ENCODE peak calls at places on chromosomes 2 and 18, in ten cellular contexts. P is heart left ventricle; A is BJ; S is Panc1; N is CD8-positive, alpha-beta memory T cell; B is right lobe of liver; Y is lower lobe of right lung; J is trophoblast cell; X is left lung; E is Peyer's patch. Z is an unnamed sample. For H3K36me3, the result is how much of the 10 kb centered on the place peaks cover.

GRCh38 chr18:21663615-21664014 is 41.0 kb downstream of the ABHD3 start:
- DNase-seq in P (no peak), A (no peak), S (no peak), N (no peak), B (no peak), Y (no peak), J (no peak), X (no peak), E (no peak), Z (no peak)

GRCh38 chr2:71559080-71559827 is 105.9 kb downstream of the DYSF start:
- DNase-seq in P (no peak), A (no peak), S (no peak), N (no peak), B (peak), Y (peak), J (no peak), X (no peak), E (no peak), Z (no peak)

GRCh38 chr2:198991431-198991830 is 466.3 kb downstream of the SATB2 start:
- DNase-seq in P (no peak), A (no peak), S (no peak), N (no peak), B (no peak), Y (no peak), J (no peak), X (no peak), E (no peak), Z (no peak)

GRCh38 chr2:98560256-98560771 is 48.0 kb downstream of the COA5 start:
- DNase-seq in P (peak), A (peak), S (no peak), N (no peak), B (no peak), Y (no peak), J (no peak), X (no peak), E (no peak), Z (no peak)

GRCh38 chr18:30568333-30568732 is 474.2 kb downstream of the DSC3 start:
- DNase-seq in P (no peak), A (no peak), S (no peak), N (no peak), B (no peak), Y (no peak), J (no peak), X (no peak), E (no peak), Z (no peak)

GRCh38 chr18:22152093-22152492 is 17.3 kb upstream of the GATA6 start:
- DNase-seq in P (no peak), A (no peak), S (no peak), N (no peak), B (no peak), Y (no peak), J (peak), X (no peak), E (no peak), Z (no peak)

GRCh38 chr2:97982621-97983020 is 13.1 kb downstream of the TMEM131 start:
- DNase-seq in P (no peak), A (no peak), S (no peak), N (no peak), B (no peak), Y (no peak), J (no peak), X (no peak), E (no peak), Z (no peak)

GRCh38 chr2:38943784-38944183 is 54.1 kb downstream of the ARHGEF33 start:
- DNase-seq in P (no peak), A (no peak), S (no peak), N (no peak), B (no peak), Y (no peak), J (peak), X (no peak), E (no peak), Z (no peak)

GRCh38 chr2:160367887-160368286 is 125.7 kb downstream of the RBMS1 start:
- DNase-seq in P (no peak), A (peak), S (no peak), N (no peak), B (no peak), Y (no peak), J (peak), X (no peak), E (no peak), Z (no peak)

GRCh38 chr18:36352384-36352783 is 54.9 kb downstream of the FHOD3 start:
- DNase-seq in P (no peak), A (peak), S (no peak), N (no peak), B (no peak), Y (no peak), J (no peak), X (no peak), E (no peak), Z (no peak)

GRCh38 chr2:203708846-203709815 is 2.7 kb downstream of the CD28 start:
- DNase-seq in P (no peak), A (no peak), S (no peak), N (no peak), B (no peak), Y (no peak), J (peak), X (no peak), E (no peak), Z (peak)

GRCh38 chr18:2985628-2986027 is 27.3 kb downstream of the LPIN2 start:
- DNase-seq in P (no peak), A (no peak), S (no peak), N (no peak), B (no peak), Y (no peak), J (peak), X (no peak), E (no peak), Z (peak)

GRCh38 chr18:58908006-58908405 is 43.3 kb downstream of the ZNF532 start:
- DNase-seq in P (no peak), A (no peak), S (no peak), N (no peak), B (no peak), Y (no peak), J (no peak), X (no peak), E (no peak), Z (no peak)

GRCh38 chr2:239983004-239983778 is 42.0 kb downstream of the NDUFA10 start:
- DNase-seq in P (no peak), A (no peak), S (no peak), N (no peak), B (no peak), Y (no peak), J (no peak), X (no peak), E (no peak), Z (no peak)

GRCh38 chr2:239977111-239977510 is 48.0 kb downstream of the NDUFA10 start:
- DNase-seq in P (no peak), A (no peak), S (no peak), N (no peak), B (no peak), Y (no peak), J (no peak), X (no peak), E (no peak), Z (no peak)

GRCh38 chr2:239979243-239980023 is 45.7 kb downstream of the NDUFA10 start:
- DNase-seq in P (no peak), A (no peak), S (no peak), N (no peak), B (no peak), Y (no peak), J (no peak), X (no peak), E (no peak), Z (no peak)

GRCh38 chr2:239975665-239976064 is 49.5 kb downstream of the NDUFA10 start:
- DNase-seq in P (no peak), A (no peak), S (no peak), N (no peak), B (no peak), Y (no peak), J (no peak), X (no peak), E (no peak), Z (no peak)

DNA sequence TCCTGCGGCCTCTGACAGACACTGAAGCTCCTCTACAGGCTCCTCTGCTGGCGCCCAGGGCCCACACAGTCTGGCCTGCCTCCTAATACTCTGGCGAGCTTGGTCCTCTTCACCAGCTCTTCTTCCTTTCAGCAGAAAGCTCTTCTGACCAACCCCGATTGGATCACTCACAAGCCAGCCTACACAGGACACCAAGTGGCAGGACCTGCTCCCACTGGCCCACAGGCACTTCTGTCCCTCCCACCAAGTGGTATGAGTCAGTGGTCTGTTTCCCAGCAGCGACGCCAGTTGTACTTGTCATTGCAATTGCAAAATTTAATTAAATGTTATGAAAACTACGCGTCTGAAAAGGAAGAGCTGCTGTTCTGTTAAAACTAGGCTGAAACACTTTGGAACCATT is 46.8 kb downstream of the NDUFA10 start:
- DNase-seq in P (no peak), A (no peak), S (no peak), N (no peak), B (no peak), Y (no peak), J (peak), X (no peak), E (no peak), Z (no peak)
- H3K36me3 ChIP-seq in P (half or more), A (under half), S (under half), N (under half), B (under half), Y (half or more), J (under half), X (half or more), E (half or more), Z (under half)

DNA sequence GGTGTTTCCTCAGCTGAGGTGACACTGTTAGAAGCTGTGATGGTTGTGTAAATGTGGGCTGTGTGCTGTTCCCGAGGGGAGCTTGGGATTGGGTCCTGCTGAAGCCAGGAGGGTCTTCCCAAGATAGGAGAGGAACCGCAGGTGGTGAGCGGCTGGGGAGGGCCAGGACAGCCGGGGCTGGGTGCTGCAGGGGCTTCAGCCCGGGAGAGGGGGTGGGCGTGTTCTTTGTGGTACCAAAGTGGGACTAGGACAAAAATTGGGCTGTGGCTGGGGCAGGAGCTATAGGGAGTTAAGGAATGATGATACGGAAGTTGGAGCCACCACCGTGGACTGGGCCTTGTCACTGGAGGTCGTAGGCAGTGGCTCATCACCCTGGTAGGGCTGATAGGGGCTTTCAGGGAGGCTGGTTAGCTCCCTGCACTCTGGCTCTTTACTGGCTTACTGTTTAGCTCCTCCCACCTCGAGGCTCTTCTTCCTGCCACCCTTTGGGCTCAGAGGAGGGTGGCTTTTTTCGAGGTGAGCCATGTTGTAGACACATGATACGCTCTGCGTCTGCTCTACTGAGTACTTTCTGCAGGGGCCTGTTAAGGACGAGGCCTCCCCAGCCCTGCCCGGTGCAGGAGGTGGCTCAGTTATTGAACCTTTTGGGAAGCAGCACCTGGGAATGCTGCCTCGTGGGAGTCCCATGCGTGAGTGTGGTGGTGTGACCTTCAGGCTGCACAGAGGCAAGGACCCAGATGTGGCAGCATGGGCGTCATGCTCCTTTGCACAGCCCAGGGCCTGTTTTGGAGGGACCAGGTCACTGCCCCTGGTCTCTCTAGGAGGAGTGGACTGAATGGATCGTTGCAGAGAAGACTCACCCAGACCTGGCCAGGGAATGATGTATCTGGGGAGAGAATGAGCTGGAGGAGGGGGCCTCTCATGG is 21.6 kb downstream of the ASB1 start:
- DNase-seq in P (no peak), A (no peak), S (no peak), N (no peak), B (no peak), Y (no peak), J (no peak), X (no peak), E (no peak), Z (no peak)
- H3K36me3 ChIP-seq in P (half or more), A (under half), S (under half), N (half or more), B (under half), Y (half or more), J (half or more), X (half or more), E (half or more), Z (under half)

GRCh38 chr2:134946073-134946472 is 27.5 kb downstream of the CCNT2 start:
- DNase-seq in P (no peak), A (no peak), S (no peak), N (no peak), B (no peak), Y (no peak), J (no peak), X (no peak), E (no peak), Z (no peak)

GRCh38 chr2:134943540-134943939 is 24.9 kb downstream of the CCNT2 start:
- DNase-seq in P (no peak), A (no peak), S (no peak), N (no peak), B (no peak), Y (no peak), J (no peak), X (no peak), E (no peak), Z (no peak)

GRCh38 chr2:134949966-134950708 is 31.5 kb downstream of the CCNT2 start:
- DNase-seq in P (no peak), A (no peak), S (no peak), N (no peak), B (no peak), Y (no peak), J (no peak), X (no peak), E (no peak), Z (no peak)

GRCh38 chr2:134944975-134945374 is 26.4 kb downstream of the CCNT2 start:
- DNase-seq in P (no peak), A (no peak), S (no peak), N (no peak), B (no peak), Y (no peak), J (no peak), X (no peak), E (no peak), Z (no peak)
- H3K36me3 ChIP-seq in P (half or more), A (under half), S (under half), N (under half), B (under half), Y (half or more), J (under half), X (half or more), E (half or more), Z (under half)

GRCh38 chr2:171056307-171056706 is 104.4 kb downstream of the TLK1 start:
- DNase-seq in P (no peak), A (peak), S (no peak), N (no peak), B (no peak), Y (no peak), J (peak), X (no peak), E (no peak), Z (no peak)
- H3K36me3 ChIP-seq in P (half or more), A (under half), S (under half), N (under half), B (under half), Y (under half), J (under half), X (under half), E (half or more), Z (under half)

GRCh38 chr2:231221761-231222160 is 23.3 kb downstream of the ARMC9 start:
- DNase-seq in P (no peak), A (no peak), S (no peak), N (no peak), B (no peak), Y (no peak), J (no peak), X (no peak), E (no peak), Z (no peak)

GRCh38 chr2:231227309-231228162 is 29.1 kb downstream of the ARMC9 start:
- DNase-seq in P (peak), A (no peak), S (peak), N (no peak), B (no peak), Y (no peak), J (peak), X (peak), E (peak), Z (peak)

GRCh38 chr2:231222318-231223000 is 24.0 kb downstream of the ARMC9 start:
- DNase-seq in P (no peak), A (no peak), S (no peak), N (no peak), B (no peak), Y (no peak), J (peak), X (no peak), E (no peak), Z (no peak)

GRCh38 chr2:231223001-231223375 is 24.6 kb downstream of the ARMC9 start:
- DNase-seq in P (no peak), A (no peak), S (no peak), N (no peak), B (no peak), Y (no peak), J (peak), X (no peak), E (no peak), Z (no peak)

GRCh38 chr2:231223458-231223970 is 25.1 kb downstream of the ARMC9 start:
- DNase-seq in P (no peak), A (no peak), S (no peak), N (no peak), B (no peak), Y (no peak), J (no peak), X (no peak), E (no peak), Z (no peak)
- H3K36me3 ChIP-seq in P (under half), A (under half), S (under half), N (under half), B (under half), Y (under half), J (under half), X (under half), E (under half), Z (under half)

DNA sequence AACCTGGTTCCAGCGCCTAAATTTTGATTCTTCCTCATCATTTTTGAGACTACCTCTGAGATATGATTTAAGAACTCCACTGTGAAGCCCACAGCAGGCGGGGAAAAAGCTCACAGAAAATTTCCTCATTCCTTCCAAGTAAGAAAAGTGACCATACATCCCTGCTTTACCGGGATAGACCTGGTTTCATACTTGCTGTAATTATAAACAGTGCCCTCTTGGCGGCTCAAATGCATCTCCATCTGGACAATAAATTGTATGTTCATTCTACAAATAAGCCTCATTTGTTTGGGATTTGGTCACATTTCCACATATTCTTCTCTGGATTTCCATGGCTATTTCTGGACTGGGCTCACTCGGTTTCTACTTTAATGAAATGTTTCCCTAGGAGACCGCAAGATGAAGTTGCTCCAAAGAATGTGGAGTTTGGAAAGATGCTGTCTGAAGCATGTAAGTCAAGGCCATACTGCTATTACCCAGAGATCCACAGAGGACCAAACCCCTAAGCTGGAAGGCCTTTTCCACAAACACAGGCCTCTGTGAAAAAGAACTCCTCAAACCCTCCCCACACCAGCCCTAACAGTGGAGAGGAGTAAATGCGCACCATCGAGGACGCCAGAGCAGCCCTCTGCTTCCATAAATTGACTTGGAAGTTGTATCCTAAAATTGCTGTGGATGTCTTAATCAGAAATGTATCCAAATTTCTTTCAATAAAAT is 13.9 kb downstream of the STAT1 start:
- DNase-seq in P (no peak), A (no peak), S (no peak), N (no peak), B (no peak), Y (no peak), J (no peak), X (no peak), E (no peak), Z (no peak)
- H3K36me3 ChIP-seq in P (half or more), A (under half), S (under half), N (half or more), B (half or more), Y (half or more), J (under half), X (half or more), E (half or more), Z (half or more)

GRCh38 chr2:9359463-9359862 is 63.9 kb downstream of the ITGB1BP1 start:
- DNase-seq in P (no peak), A (no peak), S (no peak), N (no peak), B (no peak), Y (no peak), J (no peak), X (no peak), E (no peak), Z (no peak)

GRCh38 chr2:9358846-9359245 is 64.5 kb downstream of the ITGB1BP1 start:
- DNase-seq in P (no peak), A (no peak), S (no peak), N (no peak), B (no peak), Y (no peak), J (no peak), X (no peak), E (no peak), Z (no peak)

GRCh38 chr2:9360701-9361100 is 62.6 kb downstream of the ITGB1BP1 start:
- DNase-seq in P (no peak), A (no peak), S (no peak), N (no peak), B (no peak), Y (no peak), J (no peak), X (no peak), E (no peak), Z (no peak)

GRCh38 chr2:9356336-9356735 is 67.0 kb downstream of the ITGB1BP1 start:
- DNase-seq in P (no peak), A (no peak), S (no peak), N (no peak), B (no peak), Y (no peak), J (no peak), X (no peak), E (no peak), Z (no peak)

GRCh38 chr2:9360110-9360509 is 63.2 kb downstream of the ITGB1BP1 start:
- DNase-seq in P (no peak), A (no peak), S (no peak), N (no peak), B (no peak), Y (no peak), J (no peak), X (no peak), E (no peak), Z (no peak)
- H3K36me3 ChIP-seq in P (half or more), A (under half), S (under half), N (under half), B (under half), Y (half or more), J (under half), X (under half), E (half or more), Z (under half)

DNA sequence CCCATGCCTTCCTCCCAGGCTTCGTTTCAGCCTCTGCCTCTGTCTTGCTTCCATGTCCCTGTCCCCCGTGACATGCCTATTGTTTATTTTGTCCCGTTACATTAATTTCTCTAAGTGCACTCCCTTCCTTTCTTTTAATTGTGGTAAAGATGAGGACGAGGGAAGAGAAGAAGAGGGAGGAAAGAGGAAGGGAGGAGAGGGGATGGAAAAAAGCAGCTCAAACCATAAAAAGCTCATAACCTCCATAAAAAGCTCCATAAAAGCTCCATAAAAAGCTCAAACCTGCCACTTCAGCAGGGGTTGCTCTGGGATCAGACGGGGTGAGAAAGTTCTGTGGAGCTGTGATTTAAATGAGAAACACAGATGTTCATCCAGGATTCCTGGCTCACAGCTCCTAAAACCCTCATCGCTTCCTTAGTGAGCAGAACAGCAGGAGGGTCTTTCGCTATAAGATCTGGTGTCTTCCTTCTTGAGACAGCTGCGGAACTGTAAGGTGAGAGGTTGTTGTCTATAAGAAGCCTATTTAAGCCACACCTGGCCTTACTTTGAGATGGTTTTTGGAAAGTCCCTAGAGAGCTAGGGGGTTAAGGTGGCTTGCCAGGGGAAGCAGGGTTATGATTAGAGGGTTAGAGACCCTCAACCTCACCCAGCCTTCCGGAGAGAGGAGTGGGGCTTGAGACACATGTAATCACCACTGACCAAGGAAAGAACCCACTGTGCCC is 66.5 kb upstream of the SNTG2 start:
- DNase-seq in P (no peak), A (no peak), S (no peak), N (no peak), B (no peak), Y (no peak), J (no peak), X (no peak), E (no peak), Z (no peak)
- H3K36me3 ChIP-seq in P (under half), A (under half), S (under half), N (under half), B (under half), Y (under half), J (under half), X (under half), E (under half), Z (under half)

GRCh38 chr2:205474746-205475145 is 207.6 kb upstream of the NRP2 start:
- DNase-seq in P (no peak), A (peak), S (no peak), N (no peak), B (no peak), Y (no peak), J (no peak), X (no peak), E (no peak), Z (no peak)
- H3K36me3 ChIP-seq in P (under half), A (under half), S (under half), N (under half), B (under half), Y (under half), J (under half), X (under half), E (under half), Z (under half)